ENCODE peak calls at places on chromosomes 5 and 9, in four cellular contexts. I is IMR-90, D is keratinocyte, P is fibroblast of pulmonary artery. O is an unnamed sample.

GRCh38 chr9:129351642-129352151 is 173.6 kb upstream of the IER5L start:
- DNase-seq in I (no peak), D (no peak), P (no peak), O (no peak)

GRCh38 chr5:180119886-180120220 is 48.3 kb upstream of the RNF130 start:
- DNase-seq in I (no peak), D (no peak), P (no peak), O (no peak)

GRCh38 chr5:126139773-126140172 is 283.4 kb upstream of the GRAMD2B start:
- DNase-seq in I (peak), D (no peak), P (peak), O (peak)

GRCh38 chr5:149447373-149448367 is 68.6 kb upstream of the IL17B start:
- DNase-seq in I (no peak), D (no peak), P (peak), O (no peak)

GRCh38 chr5:42858031-42858643 is 46.4 kb upstream of the SELENOP start:
- DNase-seq in I (no peak), D (no peak), P (peak), O (peak)

GRCh38 chr5:375336-375920 is 53.9 kb downstream of the AHRR start:
- DNase-seq in I (no peak), D (no peak), P (no peak), O (no peak)

GRCh38 chr5:134127376-134127861 is 12.9 kb downstream of the TCF7 start:
- DNase-seq in I (peak), D (no peak), P (peak), O (peak)

GRCh38 chr9:134181648-134182034 is 17.3 kb upstream of the RNU6ATAC start:
- DNase-seq in I (no peak), D (no peak), P (no peak), O (no peak)

GRCh38 chr5:11851402-11851801 is 52.8 kb downstream of the CTNND2 start:
- DNase-seq in I (no peak), D (no peak), P (no peak), O (peak)

GRCh38 chr9:36748322-36748899 is 175.7 kb downstream of the MELK start:
- DNase-seq in I (peak), D (no peak), P (peak), O (peak)

GRCh38 chr5:31196309-31196708 is 2.8 kb downstream of the CDH6 start:
- DNase-seq in I (peak), D (no peak), P (peak), O (peak)
- TF ChIP-seq CTCF in I (peak), D (no peak), P (peak), O (peak)

GRCh38 chr5:72586788-72587530 is 79.7 kb upstream of the ZNF366 start:
- DNase-seq in I (peak), D (no peak), P (peak), O (no peak)

GRCh38 chr5:72587909-72588308 is 80.7 kb upstream of the ZNF366 start:
- DNase-seq in I (peak), D (no peak), P (peak), O (no peak)

GRCh38 chr5:72584466-72584865 is 77.3 kb upstream of the ZNF366 start:
- DNase-seq in I (no peak), D (no peak), P (no peak), O (no peak)
- TF ChIP-seq CTCF in I (no peak), D (no peak), P (no peak), O (no peak)

GRCh38 chr5:6705088-6705487 is 8.1 kb upstream of the TENT4A start:
- DNase-seq in I (no peak), D (no peak), P (no peak), O (no peak)
- TF ChIP-seq CTCF in I (no peak), D (no peak), P (no peak), O (no peak)

DNA sequence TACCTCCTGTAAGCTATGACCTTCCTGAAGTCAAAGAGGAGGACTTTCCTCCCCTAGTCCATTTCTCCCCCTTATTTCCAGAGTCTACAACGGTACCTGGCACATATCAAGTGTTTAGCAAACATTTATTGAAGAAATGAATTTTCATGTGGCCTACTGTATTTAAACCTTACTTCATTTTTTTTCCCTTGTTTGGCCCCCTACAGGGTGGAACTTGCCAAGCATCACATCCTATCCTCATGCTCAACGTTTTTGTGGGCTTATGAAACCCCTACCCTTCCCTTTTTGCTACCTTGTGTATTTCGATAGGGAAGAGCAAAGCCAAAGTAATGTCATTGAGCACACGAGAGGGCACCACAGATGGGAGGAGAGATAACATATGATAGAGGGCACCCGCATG is 1857.8 kb upstream of the WWC1 start:
- DNase-seq in I (no peak), D (no peak), P (no peak), O (no peak)
- TF ChIP-seq CTCF in I (no peak), D (no peak), P (no peak), O (no peak)

GRCh38 chr9:20623748-20624124 is 1.4 kb upstream of the MLLT3 start:
- DNase-seq in I (peak), D (no peak), P (peak), O (no peak)

GRCh38 chr9:20624201-20625002 is 2.1 kb upstream of the MLLT3 start:
- DNase-seq in I (peak), D (no peak), P (peak), O (peak)

GRCh38 chr9:20622330-20623020 is at the start of gene MLLT3:
- DNase-seq in I (peak), D (peak), P (peak), O (peak)

GRCh38 chr9:20623021-20623747 is 885 bp upstream of the MLLT3 start:
- DNase-seq in I (peak), D (no peak), P (no peak), O (no peak)

DNA sequence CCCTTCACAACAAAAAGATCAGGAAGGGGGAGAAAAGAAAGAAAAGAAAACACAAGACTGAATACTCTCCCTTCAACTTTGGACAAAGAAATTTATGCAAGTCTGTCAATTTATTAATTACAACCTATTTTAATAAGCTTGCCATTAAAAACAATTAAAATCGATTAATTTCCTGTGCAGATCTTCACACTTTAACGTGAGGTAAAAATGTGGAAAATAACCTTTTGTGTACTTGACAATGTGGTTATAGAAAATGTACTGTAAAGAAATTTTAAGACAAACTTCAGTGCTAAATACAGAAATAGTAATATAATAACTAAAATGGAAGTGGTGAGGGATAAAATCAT is 2.7 kb upstream of the MLLT3 start:
- DNase-seq in I (no peak), D (no peak), P (no peak), O (no peak)
- TF ChIP-seq CTCF in I (no peak), D (no peak), P (no peak), O (no peak)

GRCh38 chr9:132631685-132632084 is 38.1 kb downstream of the DDX31 start:
- DNase-seq in I (no peak), D (no peak), P (peak), O (no peak)

GRCh38 chr9:132632426-132632825 is 37.4 kb downstream of the DDX31 start:
- DNase-seq in I (no peak), D (no peak), P (no peak), O (no peak)

GRCh38 chr9:132630811-132631210 is 39.0 kb downstream of the DDX31 start:
- DNase-seq in I (no peak), D (peak), P (no peak), O (no peak)

GRCh38 chr9:132630116-132630515 is 39.7 kb downstream of the DDX31 start:
- DNase-seq in I (no peak), D (no peak), P (no peak), O (no peak)

GRCh38 chr9:132631280-132631679 is 38.5 kb downstream of the DDX31 start:
- DNase-seq in I (peak), D (peak), P (no peak), O (peak)
- TF ChIP-seq CTCF in I (no peak), D (peak), P (no peak), O (no peak)

GRCh38 chr9:95574176-95574575 is 57.4 kb upstream of the PTCH1 start:
- DNase-seq in I (no peak), D (no peak), P (no peak), O (no peak)
- TF ChIP-seq CTCF in I (no peak), D (no peak), P (no peak), O (no peak)

GRCh38 chr5:163976691-163977090 is 471.3 kb downstream of the MAT2B start:
- DNase-seq in I (peak), D (no peak), P (peak), O (no peak)

GRCh38 chr5:163978897-163979296 is 473.5 kb downstream of the MAT2B start:
- DNase-seq in I (no peak), D (no peak), P (no peak), O (no peak)
- TF ChIP-seq CTCF in I (no peak), D (no peak), P (no peak), O (no peak)

DNA sequence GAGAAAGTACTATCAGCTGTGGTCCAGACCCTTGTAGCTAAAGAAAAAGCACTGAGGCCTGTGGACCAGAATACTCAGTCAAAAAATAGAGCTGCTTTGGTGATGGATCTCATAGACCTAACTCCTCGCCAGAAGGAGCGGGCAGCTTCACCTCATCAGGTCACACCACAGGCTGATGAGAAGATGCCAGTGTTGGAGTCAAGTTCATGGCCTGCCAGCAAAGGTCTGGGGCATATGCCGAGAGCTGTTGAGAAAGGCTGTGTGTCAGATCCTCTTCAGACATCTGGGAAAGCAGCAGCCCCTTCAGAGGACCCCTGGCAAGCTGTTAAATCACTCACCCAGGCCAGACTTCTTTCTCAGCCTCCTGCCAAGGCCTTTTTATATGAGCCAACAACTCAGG is 8.9 kb downstream of the RAB24 start:
- DNase-seq in I (no peak), D (no peak), P (no peak), O (no peak)
- TF ChIP-seq CTCF in I (no peak), D (no peak), P (no peak), O (no peak)